ENCODE peak calls at places on chromosomes 2 and 18, in four cellular contexts. C is IMR-90, E is upper lobe of right lung, H is GM23248. R is an unnamed sample. For H3K9me3, the result is how much of the 10 kb centered on the place peaks cover.

GRCh38 chr2:171711351-171711750 is 24.1 kb downstream of the DYNC1I2 start:
- DNase-seq in E (no peak), C (peak), H (peak), R (no peak)

GRCh38 chr18:46260016-46260878 is 156.1 kb downstream of the HAUS1 start:
- DNase-seq in E (no peak), C (peak), H (peak), R (no peak)

GRCh38 chr2:170973225-170973491 is 44.1 kb downstream of the GORASP2 start:
- DNase-seq in C (no peak), H (no peak), E (no peak), R (no peak)

GRCh38 chr2:168456526-168457176 is 579 bp downstream of the CERS6 start:
- DNase-seq in C (peak), E (peak), H (peak), R (peak)

GRCh38 chr2:6826081-6826913 is 39.4 kb downstream of the CMPK2 start:
- DNase-seq in C (peak), E (no peak), H (peak), R (no peak)

GRCh38 chr2:96642564-96643350 is at the start of gene FER1L5:
- DNase-seq in H (peak), E (no peak), C (peak), R (no peak)

GRCh38 chr2:62150597-62151305 is 45.2 kb upstream of the B3GNT2 start:
- DNase-seq in H (no peak), C (peak), E (no peak), R (no peak)

GRCh38 chr2:45651415-45652089 is at the start of gene PRKCE:
- DNase-seq in H (peak), C (no peak), E (peak), R (peak)

GRCh38 chr2:39845460-39846146 is 66.5 kb upstream of the THUMPD2 start:
- DNase-seq in C (peak), E (no peak), H (peak), R (no peak)

GRCh38 chr2:26333286-26333685 is 12.7 kb upstream of the SELENOI start:
- DNase-seq in H (no peak), E (no peak), C (no peak), R (no peak)

GRCh38 chr2:64846175-64846574 is 143.0 kb upstream of the SLC1A4 start:
- DNase-seq in C (peak), E (no peak), H (peak), R (no peak)

GRCh38 chr2:219344756-219345458 is 12.4 kb upstream of the RESP18 start:
- DNase-seq in E (no peak), C (peak), H (peak), R (no peak)

GRCh38 chr18:3472681-3473544 is 22.9 kb downstream of the TGIF1 start:
- DNase-seq in E (no peak), C (no peak), H (no peak), R (no peak)
- H3K9me3 ChIP-seq in E (under half), C (under half), H (under half), R (under half)

GRCh38 chr2:89850481-89850880 is 1159.0 kb downstream of the RPIA start:
- DNase-seq in E (no peak), C (no peak), H (no peak), R (no peak)

GRCh38 chr2:89848114-89848513 is 1156.6 kb downstream of the RPIA start:
- DNase-seq in E (no peak), H (no peak), C (no peak), R (no peak)

GRCh38 chr2:89848763-89849162 is 1157.3 kb downstream of the RPIA start:
- DNase-seq in E (no peak), H (no peak), C (no peak), R (no peak)

GRCh38 chr2:89850881-89851582 is 1159.6 kb downstream of the RPIA start:
- DNase-seq in H (no peak), C (no peak), E (no peak), R (no peak)

GRCh38 chr2:89849731-89850130 is 1158.3 kb downstream of the RPIA start:
- DNase-seq in C (no peak), E (no peak), H (no peak), R (no peak)
- H3K9me3 ChIP-seq in C (under half), E (under half), H (under half), R (under half)

DNA sequence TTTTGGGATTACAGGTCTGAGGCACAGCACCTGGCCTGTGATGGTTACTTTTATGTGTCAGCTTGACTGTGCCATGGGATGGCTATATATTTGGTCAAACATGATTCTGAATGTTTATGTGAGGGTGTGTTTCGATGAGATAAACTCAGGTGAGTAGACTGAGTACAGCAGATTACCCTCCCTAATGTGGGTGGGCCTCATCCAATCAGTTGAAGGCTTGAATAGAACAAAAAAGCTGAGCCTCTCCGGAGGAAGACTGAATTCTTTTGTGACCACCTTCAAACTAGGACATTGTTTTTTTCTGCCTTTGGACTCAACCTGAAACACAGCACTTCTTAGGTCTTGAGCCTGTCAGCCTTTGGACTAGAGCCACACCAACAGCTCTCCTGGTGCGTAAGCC is 49.4 kb upstream of the FIGN start:
- DNase-seq in H (no peak), C (no peak), E (no peak), R (no peak)
- H3K9me3 ChIP-seq in H (under half), C (under half), E (under half), R (under half)

GRCh38 chr2:3224681-3225080 is 152.9 kb downstream of the EIPR1 start:
- DNase-seq in E (no peak), H (no peak), C (no peak), R (no peak)
- H3K9me3 ChIP-seq in E (under half), H (under half), C (under half), R (under half)

R was measured in T-helper 17 cell.